ENCODE peak calls at places on chromosome 2, in six cellular contexts. R is MM.1S, N is foreskin fibroblast, T is sigmoid colon, K is RWPE2, A is upper lobe of right lung. P is an unnamed sample.

GRCh38 chr2:239792649-239793010 is 232.5 kb downstream of the NDUFA10 start:
- DNase-seq in A (no peak), T (no peak), N (no peak), R (no peak), K (no peak), P (peak)

GRCh38 chr2:234463626-234464290 is 33.1 kb downstream of the ARL4C start:
- DNase-seq in R (no peak), K (peak), T (no peak), A (no peak), N (no peak), P (no peak)

GRCh38 chr2:147679664-147680502 is 164.9 kb upstream of the ACVR2A start:
- DNase-seq in A (no peak), K (no peak), N (no peak), T (no peak), R (no peak), P (no peak)

GRCh38 chr2:102872388-102872787 is 110.6 kb downstream of the TMEM182 start:
- DNase-seq in R (no peak), N (no peak), A (no peak), T (no peak), K (no peak), P (no peak)

GRCh38 chr2:150341982-150342680 is 145.3 kb downstream of the RND3 start:
- DNase-seq in T (no peak), N (no peak), K (no peak), R (no peak), A (no peak), P (no peak)

GRCh38 chr2:213846856-213847255 is 562.6 kb downstream of the SPAG16 start:
- DNase-seq in N (peak), T (no peak), A (no peak), R (no peak), K (no peak), P (no peak)

GRCh38 chr2:213545964-213546363 is 261.7 kb downstream of the SPAG16 start:
- DNase-seq in K (no peak), T (no peak), R (no peak), A (no peak), N (no peak), P (no peak)

GRCh38 chr2:99067871-99068270 is 73.6 kb upstream of the C2orf15 start:
- DNase-seq in N (no peak), T (no peak), K (no peak), A (no peak), R (no peak), P (no peak)

GRCh38 chr2:25411281-25411680 is 69.6 kb upstream of the DNMT3A start:
- DNase-seq in A (no peak), R (peak), K (no peak), N (no peak), T (no peak), P (no peak)

GRCh38 chr2:230798769-230799399 is 65.9 kb upstream of the ITM2C start:
- DNase-seq in R (peak), K (no peak), A (no peak), T (no peak), N (peak), P (no peak)

GRCh38 chr2:218022851-218023530 is 20.2 kb upstream of the TNS1 start:
- DNase-seq in A (peak), N (no peak), T (peak), K (peak), R (no peak), P (no peak)

GRCh38 chr2:99777266-99777640 is 287.4 kb upstream of the REV1 start:
- DNase-seq in A (no peak), T (no peak), K (no peak), R (no peak), N (no peak), P (no peak)

GRCh38 chr2:54041135-54041534 is 70.3 kb upstream of the PSME4 start:
- DNase-seq in A (no peak), K (no peak), T (no peak), R (no peak), N (no peak), P (no peak)

DNA sequence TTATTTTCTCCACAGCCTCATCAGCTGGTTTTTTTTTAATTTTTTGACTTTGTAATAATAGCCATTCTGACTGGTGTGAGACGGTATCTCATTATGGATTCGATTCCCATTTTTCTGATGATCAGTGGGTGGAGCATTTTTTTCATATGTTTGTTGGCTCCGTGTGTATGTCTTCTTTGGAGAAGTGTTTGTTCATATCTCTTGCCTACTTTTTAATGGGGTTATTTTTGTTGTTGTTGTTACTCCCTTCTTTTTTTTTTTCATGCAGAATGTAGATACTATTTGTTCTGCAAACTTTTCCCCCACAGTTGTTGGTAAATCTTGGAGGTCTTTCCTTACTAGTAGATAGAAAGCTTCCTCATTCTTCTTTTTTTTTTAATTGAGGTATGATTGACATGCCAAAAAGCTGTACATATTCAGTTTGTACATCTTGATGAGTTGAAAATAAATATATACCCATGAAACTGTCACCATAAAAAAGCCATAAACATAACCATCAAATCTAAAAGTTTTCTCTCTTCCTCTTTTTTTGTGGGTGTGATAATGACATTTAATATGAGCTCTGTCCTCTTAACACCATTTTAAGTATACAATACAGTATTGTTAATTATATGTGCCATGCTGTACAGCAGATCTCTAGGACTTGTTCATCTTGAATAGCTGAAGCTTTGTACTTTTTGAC is 21.8 kb upstream of the NT5DC4 start:
- DNase-seq in T (no peak), K (no peak), R (no peak), A (no peak), N (no peak), P (no peak)
- TF ChIP-seq CTCF in T (no peak), K (no peak), R (no peak), A (no peak), N (no peak), P (no peak)

GRCh38 chr2:121098556-121098955 is 186.4 kb downstream of the TFCP2L1 start:
- DNase-seq in A (no peak), K (no peak), R (peak), T (peak), N (no peak), P (no peak)

GRCh38 chr2:121096611-121097010 is 188.4 kb downstream of the TFCP2L1 start:
- DNase-seq in R (peak), N (no peak), K (no peak), T (peak), A (no peak), P (no peak)

GRCh38 chr2:121102949-121103348 is 182.1 kb downstream of the TFCP2L1 start:
- DNase-seq in A (no peak), R (no peak), K (no peak), N (no peak), T (no peak), P (no peak)

GRCh38 chr2:121101093-121101715 is 183.8 kb downstream of the TFCP2L1 start:
- DNase-seq in A (no peak), K (no peak), N (no peak), R (no peak), T (peak), P (no peak)

GRCh38 chr2:121099329-121100318 is 185.4 kb downstream of the TFCP2L1 start:
- DNase-seq in T (peak), R (no peak), A (peak), N (no peak), K (no peak), P (no peak)
- TF ChIP-seq CTCF in T (no peak), R (peak), A (peak), N (peak), K (peak), P (peak)

GRCh38 chr2:202870431-202871160 is 970 bp downstream of the ICA1L start:
- DNase-seq in T (peak), R (peak), N (peak), K (peak), A (peak), P (peak)

GRCh38 chr2:202871161-202872141 is at the start of gene ICA1L:
- DNase-seq in T (peak), N (peak), K (peak), R (peak), A (peak), P (peak)
- TF ChIP-seq CTCF in T (no peak), N (no peak), K (peak), R (no peak), A (no peak), P (no peak)

DNA sequence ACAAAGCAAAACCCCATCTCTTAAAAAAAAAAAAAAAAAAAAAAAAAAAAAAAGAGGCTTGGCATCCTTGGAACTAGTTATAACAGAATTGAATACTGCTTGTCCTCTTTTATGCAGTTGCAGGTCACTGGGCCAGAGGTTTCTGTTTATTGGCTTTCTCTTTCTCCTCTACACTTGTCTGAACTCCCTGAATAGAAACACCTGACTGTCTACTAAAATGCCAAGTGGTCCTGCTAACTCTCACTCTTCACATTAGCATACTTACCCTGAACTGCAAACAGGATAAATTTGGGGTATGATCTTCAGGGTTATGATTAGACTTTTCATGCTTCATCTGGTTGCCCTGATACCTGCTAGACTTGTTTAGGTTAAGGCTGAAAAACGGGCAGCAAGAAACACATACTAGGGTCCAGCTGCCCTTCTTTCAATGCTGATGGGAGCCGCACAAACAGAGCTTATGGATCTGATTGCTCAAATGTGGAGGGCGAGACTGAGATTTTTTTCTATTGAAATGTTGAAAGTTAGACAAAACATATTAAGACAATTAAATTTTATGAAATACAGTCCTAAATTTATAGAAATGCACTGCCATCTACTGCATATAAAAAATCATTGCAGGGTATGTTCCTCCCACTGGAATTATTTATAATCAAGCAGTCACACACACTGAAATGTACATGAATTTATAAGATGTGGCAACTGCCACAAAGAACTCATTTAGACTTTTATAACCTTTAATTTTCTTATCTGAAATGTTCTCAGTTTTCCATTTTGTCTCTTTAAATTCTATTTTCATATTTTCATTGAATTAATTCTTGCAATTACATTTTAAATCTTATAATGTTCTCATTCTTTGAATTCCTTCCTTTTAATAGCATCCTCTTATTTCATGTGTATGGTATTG is 40.8 kb downstream of the GTF3C3 start:
- DNase-seq in T (no peak), N (no peak), A (no peak), K (no peak), R (peak), P (no peak)
- TF ChIP-seq CTCF in T (no peak), N (peak), A (peak), K (peak), R (peak), P (peak)

P was measured in osteocyte.